ENCODE peak calls at places on chromosome 10, in nine cellular contexts. O is upper lobe of right lung; Z is GM12865; E is dorsolateral prefrontal cortex; D is body of pancreas; V is CD8-positive, alpha-beta memory T cell; K is CD4-positive, alpha-beta memory T cell; W is AG04450; M is cardiac fibroblast. P is an unnamed sample.

GRCh38 chr10:100685331-100685730 is 60.1 kb upstream of the PAX2 start:
- DNase-seq in V (no peak), D (no peak), K (no peak), O (no peak), Z (no peak), E (no peak), M (no peak), W (no peak), P (no peak)

GRCh38 chr10:93386496-93387369 is 95.4 kb downstream of the MYOF start:
- DNase-seq in O (no peak), K (peak; percentile 27), E (no peak), M (peak; percentile 58), D (no peak), W (no peak), V (peak; percentile 45), Z (peak; percentile 11), P (no peak)

GRCh38 chr10:95035343-95036283 is 33.7 kb downstream of the CYP2C8 start:
- DNase-seq in D (no peak), W (no peak), K (no peak), E (no peak), V (no peak), O (no peak), Z (no peak), M (no peak), P (no peak)

GRCh38 chr10:117163061-117163953 is 25.2 kb upstream of the VAX1 start:
- DNase-seq in O (no peak), V (no peak), K (no peak), W (no peak), E (peak; percentile 61), D (peak; percentile 16), M (no peak), Z (no peak), P (no peak)

GRCh38 chr10:89738551-89739209 is 37.3 kb downstream of the KIF20B start:
- DNase-seq in Z (peak; percentile 75), W (no peak), M (no peak), V (no peak), E (no peak), D (no peak), K (peak; percentile 2), O (no peak), P (no peak)

GRCh38 chr10:130531312-130531711 is 395.1 kb downstream of the GLRX3 start:
- DNase-seq in V (no peak), D (no peak), E (no peak), W (no peak), O (peak; percentile 51), M (no peak), K (no peak), Z (no peak), P (no peak)

GRCh38 chr10:76168437-76168836 is 737.0 kb downstream of the LRMDA start:
- DNase-seq in O (no peak), E (no peak), K (no peak), D (no peak), M (no peak), Z (no peak), V (no peak), W (no peak), P (no peak)

GRCh38 chr10:31751401-31752080 is 177.1 kb downstream of the ARHGAP12 start:
- DNase-seq in V (no peak), W (no peak), M (peak; percentile 9), D (no peak), K (no peak), Z (no peak), O (no peak), E (no peak), P (no peak)

GRCh38 chr10:70417568-70417967 is 13.6 kb downstream of the EIF4EBP2 start:
- DNase-seq in K (no peak), E (no peak), M (peak; percentile 35), Z (no peak), O (no peak), D (no peak), W (no peak), V (no peak), P (no peak)

GRCh38 chr10:47164126-47164799 is 135.7 kb upstream of the GDF10 start:
- DNase-seq in V (no peak), W (peak; percentile 70), Z (no peak), D (no peak), M (peak; percentile 79), K (no peak), O (no peak), E (no peak), P (no peak)

GRCh38 chr10:47165168-47165710 is 134.8 kb upstream of the GDF10 start:
- DNase-seq in Z (no peak), O (no peak), M (no peak), E (no peak), W (no peak), K (no peak), V (no peak), D (no peak), P (no peak)

GRCh38 chr10:47166405-47166777 is 133.6 kb upstream of the GDF10 start:
- DNase-seq in E (no peak), D (no peak), Z (no peak), M (no peak), K (no peak), O (no peak), V (no peak), W (no peak), P (no peak)

GRCh38 chr10:47164800-47165128 is 135.2 kb upstream of the GDF10 start:
- DNase-seq in E (no peak), V (no peak), Z (no peak), W (no peak), K (no peak), O (no peak), D (no peak), M (no peak), P (no peak)

GRCh38 chr10:47165711-47166404 is 134.1 kb upstream of the GDF10 start:
- DNase-seq in E (peak; percentile 52), W (peak; percentile 45), M (peak; percentile 84), Z (no peak), D (no peak), V (peak; percentile 58), O (peak; percentile 80), K (peak; percentile 51), P (peak; percentile 43)
- H3K4me3 ChIP-seq in E (peak overlapping the region; percentile 32), W (peak overlapping the region; percentile 3), M (peak overlapping the region; percentile 3), Z (no peak overlapping the region), D (no peak overlapping the region), V (peak overlapping the region; percentile 58), O (peak overlapping the region; percentile 35), K (peak overlapping the region; percentile 64), P (peak overlapping the region; percentile 71)

GRCh38 chr10:71848325-71849277 is 2.5 kb downstream of the PSAP start:
- DNase-seq in E (no peak), V (no peak), M (peak; percentile 68), O (no peak), Z (no peak), K (no peak), D (no peak), W (no peak), P (no peak)
- H3K4me3 ChIP-seq in E (peak overlapping the region; percentile 92), V (no peak overlapping the region), M (no peak overlapping the region), O (peak overlapping the region; percentile 100), Z (peak overlapping the region; percentile 18), K (no peak overlapping the region), D (no peak overlapping the region), W (peak overlapping the region; percentile 18), P (no peak overlapping the region)

DNA sequence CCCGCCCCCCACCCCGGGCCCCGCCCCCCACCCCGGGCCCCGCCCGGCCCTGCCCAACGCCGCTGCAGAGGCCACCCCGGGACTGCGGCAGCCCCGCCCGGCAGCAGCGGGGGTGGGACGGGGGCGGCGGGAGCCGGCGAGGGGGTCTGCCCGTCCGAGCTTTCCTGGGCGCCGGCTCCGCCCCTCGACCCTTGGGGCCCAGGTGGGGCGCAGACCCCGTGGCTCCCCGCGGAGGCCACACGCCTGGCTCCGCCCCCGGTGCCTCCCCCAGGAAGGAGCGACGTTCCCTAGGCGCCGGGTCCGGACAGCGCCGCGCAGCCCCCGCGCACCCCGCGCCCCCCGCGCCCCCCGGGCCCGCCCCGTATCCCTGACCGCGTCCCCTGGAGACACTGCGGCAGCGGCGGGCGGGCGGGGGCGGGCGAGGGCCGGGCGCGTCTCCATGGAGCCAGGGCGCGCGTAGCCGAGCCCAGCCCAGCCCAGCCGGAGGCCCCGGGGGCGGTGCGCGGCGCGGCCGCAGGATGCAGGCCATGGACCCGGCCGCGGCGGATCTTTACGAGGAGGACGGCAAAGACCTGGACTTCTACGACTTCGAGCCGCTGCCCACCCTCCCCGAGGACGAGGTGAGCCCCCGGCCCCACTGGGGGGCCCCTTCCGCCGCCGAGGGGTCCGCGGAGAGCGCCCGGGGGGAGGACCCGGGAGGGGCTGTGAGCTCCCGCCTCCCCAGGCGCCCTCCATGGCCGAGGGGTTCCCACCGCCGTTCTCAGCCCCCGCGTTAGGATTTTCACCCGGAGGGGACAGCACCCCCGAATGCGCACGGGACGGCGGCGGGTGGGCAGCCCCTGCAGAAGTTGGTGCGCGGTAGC is at the start of gene KNDC1:
- DNase-seq in E (peak; percentile 55), D (no peak), M (peak; percentile 11), K (no peak), W (no peak), O (peak; percentile 69), V (peak; percentile 50), Z (no peak), P (no peak)
- H3K4me3 ChIP-seq in E (peak within 1 kb of the TSS; percentile 54), D (no peak within 1 kb of the TSS), M (peak within 1 kb of the TSS; percentile 54), K (no peak within 1 kb of the TSS), W (peak within 1 kb of the TSS; percentile 55), O (peak within 1 kb of the TSS; percentile 44), V (no peak within 1 kb of the TSS), Z (no peak within 1 kb of the TSS), P (no peak within 1 kb of the TSS)

DNA sequence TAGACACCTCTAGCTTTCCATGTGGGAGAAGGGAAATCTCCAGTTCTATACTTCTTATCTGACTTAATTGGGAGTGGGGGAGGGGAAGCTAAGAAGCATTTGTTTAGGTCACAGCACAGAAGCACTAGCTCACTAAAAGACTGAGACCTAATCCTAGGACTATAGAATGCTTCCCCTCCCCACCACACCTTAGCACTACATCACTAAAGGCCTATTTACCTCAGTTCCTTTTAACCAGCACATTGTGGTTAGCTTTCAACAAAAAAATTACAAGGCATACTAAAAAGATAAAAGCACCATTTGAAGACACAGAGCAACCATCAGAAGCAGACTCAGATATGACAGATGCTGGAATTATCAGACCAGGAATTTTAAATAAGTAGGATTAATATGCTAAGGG is 53.8 kb upstream of the ADRA2A start:
- DNase-seq in Z (no peak), O (no peak), M (no peak), E (no peak), D (no peak), K (no peak), W (no peak), V (no peak), P (peak; percentile 15)
- H3K4me3 ChIP-seq in Z (no peak overlapping the region), O (no peak overlapping the region), M (no peak overlapping the region), E (no peak overlapping the region), D (no peak overlapping the region), K (no peak overlapping the region), W (no peak overlapping the region), V (no peak overlapping the region), P (no peak overlapping the region)

DNA sequence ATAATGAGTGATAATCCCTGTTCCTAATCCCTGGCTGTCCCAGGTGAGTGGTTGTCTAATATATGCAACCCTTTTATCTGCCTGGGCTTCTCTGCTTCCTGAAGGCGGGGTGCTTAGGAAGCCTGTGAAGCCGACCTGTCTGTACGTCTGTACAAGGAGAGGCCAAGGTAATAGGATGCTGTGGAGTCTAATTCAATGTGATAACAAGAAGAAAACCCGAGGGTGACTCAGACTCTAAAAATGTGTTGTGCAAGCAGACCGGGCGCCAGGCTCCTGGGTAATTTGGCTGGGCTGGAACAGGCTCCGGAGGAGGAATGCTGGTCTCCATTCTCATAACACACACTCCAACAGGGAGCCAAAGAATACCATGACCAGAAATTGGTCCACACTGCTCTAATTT is 43.6 kb downstream of the THNSL1 start:
- DNase-seq in Z (no peak), D (peak; percentile 51), W (peak; percentile 52), M (peak; percentile 92), V (no peak), O (peak; percentile 74), E (no peak), K (no peak), P (no peak)
- H3K4me3 ChIP-seq in Z (no peak overlapping the region), D (no peak overlapping the region), W (no peak overlapping the region), M (no peak overlapping the region), V (no peak overlapping the region), O (no peak overlapping the region), E (no peak overlapping the region), K (no peak overlapping the region), P (no peak overlapping the region)

P was measured in naive thymus-derived CD4-positive, alpha-beta T cell.